ENCODE peak calls at places on chromosomes 11 and 22, in five cellular contexts. N is ELF-1, Z is NCI-H510A, I is ureter, T is iris pigment epithelial cell. X is an unnamed sample.
A peak's percentile ranks its signal among the peaks of the same experiment; 100 is the strongest.

GRCh38 chr11:2576536-2576935 is 123.3 kb downstream of the KCNQ1OT1 start:
- DNase-seq in N (no peak), Z (no peak), I (no peak), T (no peak), X (no peak)

GRCh38 chr11:61914471-61915171 is 2.7 kb downstream of the RAB3IL1 start:
- DNase-seq in N (no peak), Z (no peak), I (peak; percentile 42), T (no peak), X (no peak)

GRCh38 chr11:110431212-110432073 is 1.7 kb downstream of the FDX1 start:
- DNase-seq in N (no peak), Z (no peak), I (no peak), T (no peak), X (no peak)

GRCh38 chr11:1487091-1487850 is 692 bp upstream of the MOB2 start:
- DNase-seq in N (no peak), Z (no peak), I (no peak), T (no peak), X (no peak)

GRCh38 chr11:48013269-48013901 is 33.0 kb downstream of the PTPRJ start:
- DNase-seq in N (no peak), Z (peak; percentile 38), I (no peak), T (peak; percentile 77), X (peak; percentile 80)

GRCh38 chr22:37301144-37301820 is 19.0 kb downstream of the CYTH4 start:
- DNase-seq in N (no peak), Z (no peak), I (no peak), T (no peak), X (no peak)

GRCh38 chr11:113884361-113884836 is 9.0 kb upstream of the USP28 start:
- DNase-seq in N (peak; percentile 92), Z (no peak), I (no peak), T (peak; percentile 54), X (no peak)

GRCh38 chr11:15660496-15660895 is 545.8 kb downstream of the INSC start:
- DNase-seq in N (no peak), Z (no peak), I (no peak), T (no peak), X (no peak)

GRCh38 chr11:74019104-74019738 is 10.3 kb upstream of the UCP3 start:
- DNase-seq in N (no peak), Z (no peak), I (no peak), T (peak; percentile 20), X (peak; percentile 69)

GRCh38 chr11:64688534-64688982 is 34.4 kb downstream of the NRXN2 start:
- DNase-seq in N (peak; percentile 97), Z (peak; percentile 56), I (peak; percentile 87), T (peak; percentile 81), X (peak; percentile 87)

GRCh38 chr11:63680842-63681207 is 475 bp upstream of the RTN3 start:
- DNase-seq in N (no peak), Z (peak; percentile 14), I (no peak), T (no peak), X (no peak)

GRCh38 chr22:46525681-46526483 is 11.5 kb downstream of the CELSR1 start:
- DNase-seq in N (no peak), Z (no peak), I (no peak), T (no peak), X (peak; percentile 69)

GRCh38 chr11:131409307-131409706 is 38.9 kb downstream of the NTM start:
- DNase-seq in N (peak; percentile 79), Z (no peak), I (no peak), T (no peak), X (no peak)

X was measured in stomach.